ENCODE peak calls at places on chromosomes 3 and 15, in eight cellular contexts. One of them, this sample, is unnamed.

GRCh38 chr3:123258359-123258758 is 56.6 kb downstream of the SEC22A start:
- DNase-seq in fibroblast of pulmonary artery: no peak
- DNase-seq in central memory CD4-positive, alpha-beta T cell: no peak
- DNase-seq in A549: no peak
- DNase-seq in LHCN-M2: no peak
- DNase-seq in CD8-positive, alpha-beta memory T cell: no peak
- DNase-seq in endothelial cell of umbilical vein: no peak
- DNase-seq in pons: no peak
- DNase-seq in this sample: no peak

GRCh38 chr15:25715536-25716413 is 147.4 kb downstream of the ATP10A start:
- DNase-seq in A549: no peak
- DNase-seq in fibroblast of pulmonary artery: no peak
- DNase-seq in pons: no peak
- DNase-seq in LHCN-M2: no peak
- DNase-seq in central memory CD4-positive, alpha-beta T cell: no peak
- DNase-seq in CD8-positive, alpha-beta memory T cell: no peak
- DNase-seq in endothelial cell of umbilical vein: no peak
- DNase-seq in this sample: no peak

GRCh38 chr3:195859846-195860411 is 48.2 kb upstream of the MUC4 start:
- DNase-seq in central memory CD4-positive, alpha-beta T cell: no peak
- DNase-seq in fibroblast of pulmonary artery: no peak
- DNase-seq in A549: no peak
- DNase-seq in pons: no peak
- DNase-seq in CD8-positive, alpha-beta memory T cell: no peak
- DNase-seq in LHCN-M2: no peak
- DNase-seq in endothelial cell of umbilical vein: no peak
- DNase-seq in this sample: no peak

GRCh38 chr15:31268911-31269784 is 57.5 kb upstream of the KLF13 start:
- DNase-seq in CD8-positive, alpha-beta memory T cell: no peak
- DNase-seq in central memory CD4-positive, alpha-beta T cell: no peak
- DNase-seq in pons: no peak
- DNase-seq in A549: no peak
- DNase-seq in fibroblast of pulmonary artery: no peak
- DNase-seq in endothelial cell of umbilical vein: no peak
- DNase-seq in LHCN-M2: no peak
- DNase-seq in this sample: peak; percentile 17

GRCh38 chr3:197305854-197306253 is 7.4 kb upstream of the DLG1 start:
- DNase-seq in pons: no peak
- DNase-seq in fibroblast of pulmonary artery: peak; percentile 46
- DNase-seq in A549: no peak
- DNase-seq in endothelial cell of umbilical vein: no peak
- DNase-seq in central memory CD4-positive, alpha-beta T cell: peak; percentile 4
- DNase-seq in LHCN-M2: peak; percentile 93
- DNase-seq in CD8-positive, alpha-beta memory T cell: no peak
- DNase-seq in this sample: peak; percentile 50

GRCh38 chr3:42544492-42545283 is 37.1 kb downstream of the SEC22C start:
- DNase-seq in central memory CD4-positive, alpha-beta T cell: no peak
- DNase-seq in CD8-positive, alpha-beta memory T cell: no peak
- DNase-seq in LHCN-M2: no peak
- DNase-seq in pons: peak; percentile 15
- DNase-seq in endothelial cell of umbilical vein: peak; percentile 36
- DNase-seq in fibroblast of pulmonary artery: peak; percentile 14
- DNase-seq in A549: no peak
- DNase-seq in this sample: no peak

GRCh38 chr15:41424809-41425208 is 7.9 kb downstream of the RTF1 start:
- DNase-seq in LHCN-M2: no peak
- DNase-seq in fibroblast of pulmonary artery: no peak
- DNase-seq in CD8-positive, alpha-beta memory T cell: no peak
- DNase-seq in pons: no peak
- DNase-seq in central memory CD4-positive, alpha-beta T cell: no peak
- DNase-seq in endothelial cell of umbilical vein: no peak
- DNase-seq in A549: no peak
- DNase-seq in this sample: no peak

GRCh38 chr15:70149667-70150404 is 52.1 kb upstream of the TLE3 start:
- DNase-seq in LHCN-M2: no peak
- DNase-seq in A549: no peak
- DNase-seq in CD8-positive, alpha-beta memory T cell: no peak
- DNase-seq in fibroblast of pulmonary artery: peak; percentile 74
- DNase-seq in pons: no peak
- DNase-seq in central memory CD4-positive, alpha-beta T cell: no peak
- DNase-seq in endothelial cell of umbilical vein: no peak
- DNase-seq in this sample: no peak

GRCh38 chr15:38129531-38130199 is 123.0 kb upstream of the SPRED1 start:
- DNase-seq in endothelial cell of umbilical vein: peak; percentile 66
- DNase-seq in central memory CD4-positive, alpha-beta T cell: no peak
- DNase-seq in fibroblast of pulmonary artery: peak; percentile 100
- DNase-seq in CD8-positive, alpha-beta memory T cell: no peak
- DNase-seq in LHCN-M2: peak; percentile 100
- DNase-seq in pons: peak; percentile 95
- DNase-seq in A549: no peak
- DNase-seq in this sample: no peak

GRCh38 chr3:124439586-124439985 is 290.7 kb upstream of the UMPS start:
- DNase-seq in CD8-positive, alpha-beta memory T cell: no peak
- DNase-seq in endothelial cell of umbilical vein: no peak
- DNase-seq in fibroblast of pulmonary artery: no peak
- DNase-seq in pons: no peak
- DNase-seq in LHCN-M2: no peak
- DNase-seq in central memory CD4-positive, alpha-beta T cell: no peak
- DNase-seq in A549: no peak
- DNase-seq in this sample: no peak

GRCh38 chr3:99505646-99506269 is 132.6 kb upstream of the COL8A1 start:
- DNase-seq in fibroblast of pulmonary artery: peak; percentile 90
- DNase-seq in CD8-positive, alpha-beta memory T cell: no peak
- DNase-seq in A549: no peak
- DNase-seq in central memory CD4-positive, alpha-beta T cell: no peak
- DNase-seq in LHCN-M2: peak; percentile 97
- DNase-seq in pons: no peak
- DNase-seq in endothelial cell of umbilical vein: no peak
- DNase-seq in this sample: no peak

GRCh38 chr3:119834754-119835365 is 53.0 kb downstream of the NR1I2 start:
- DNase-seq in pons: no peak
- DNase-seq in endothelial cell of umbilical vein: no peak
- DNase-seq in central memory CD4-positive, alpha-beta T cell: no peak
- DNase-seq in CD8-positive, alpha-beta memory T cell: no peak
- DNase-seq in LHCN-M2: no peak
- DNase-seq in A549: no peak
- DNase-seq in fibroblast of pulmonary artery: no peak
- DNase-seq in this sample: no peak

GRCh38 chr3:64496786-64497560 is 190.8 kb downstream of the ADAMTS9 start:
- DNase-seq in fibroblast of pulmonary artery: no peak
- DNase-seq in pons: no peak
- DNase-seq in endothelial cell of umbilical vein: no peak
- DNase-seq in LHCN-M2: no peak
- DNase-seq in central memory CD4-positive, alpha-beta T cell: no peak
- DNase-seq in CD8-positive, alpha-beta memory T cell: no peak
- DNase-seq in A549: no peak
- DNase-seq in this sample: no peak

GRCh38 chr15:61517776-61518175 is 288.7 kb upstream of the RORA start:
- DNase-seq in LHCN-M2: no peak
- DNase-seq in central memory CD4-positive, alpha-beta T cell: no peak
- DNase-seq in pons: no peak
- DNase-seq in endothelial cell of umbilical vein: no peak
- DNase-seq in CD8-positive, alpha-beta memory T cell: no peak
- DNase-seq in A549: no peak
- DNase-seq in fibroblast of pulmonary artery: no peak
- DNase-seq in this sample: no peak

GRCh38 chr3:181726351-181727121 is 14.8 kb downstream of the SOX2 start:
- DNase-seq in pons: peak; percentile 37
- DNase-seq in central memory CD4-positive, alpha-beta T cell: no peak
- DNase-seq in CD8-positive, alpha-beta memory T cell: no peak
- DNase-seq in A549: no peak
- DNase-seq in fibroblast of pulmonary artery: no peak
- DNase-seq in LHCN-M2: no peak
- DNase-seq in endothelial cell of umbilical vein: no peak
- DNase-seq in this sample: no peak

GRCh38 chr3:126124896-126125295 is 41.0 kb upstream of the SLC41A3 start:
- DNase-seq in central memory CD4-positive, alpha-beta T cell: no peak
- DNase-seq in pons: no peak
- DNase-seq in fibroblast of pulmonary artery: no peak
- DNase-seq in LHCN-M2: no peak
- DNase-seq in CD8-positive, alpha-beta memory T cell: no peak
- DNase-seq in endothelial cell of umbilical vein: no peak
- DNase-seq in A549: no peak
- DNase-seq in this sample: no peak

GRCh38 chr3:17023006-17023664 is 138.4 kb downstream of the PLCL2 start:
- DNase-seq in pons: no peak
- DNase-seq in CD8-positive, alpha-beta memory T cell: peak; percentile 3
- DNase-seq in A549: no peak
- DNase-seq in fibroblast of pulmonary artery: peak; percentile 56
- DNase-seq in central memory CD4-positive, alpha-beta T cell: peak; percentile 38
- DNase-seq in endothelial cell of umbilical vein: peak; percentile 35
- DNase-seq in LHCN-M2: no peak
- DNase-seq in this sample: peak; percentile 66

GRCh38 chr15:62619105-62619504 is 423.4 kb upstream of the TPM1 start:
- DNase-seq in LHCN-M2: no peak
- DNase-seq in endothelial cell of umbilical vein: no peak
- DNase-seq in central memory CD4-positive, alpha-beta T cell: no peak
- DNase-seq in A549: no peak
- DNase-seq in CD8-positive, alpha-beta memory T cell: no peak
- DNase-seq in fibroblast of pulmonary artery: no peak
- DNase-seq in pons: no peak
- DNase-seq in this sample: no peak

GRCh38 chr3:110646496-110646895 is 425.1 kb upstream of the NECTIN3 start:
- DNase-seq in LHCN-M2: peak; percentile 36
- DNase-seq in endothelial cell of umbilical vein: no peak
- DNase-seq in pons: no peak
- DNase-seq in central memory CD4-positive, alpha-beta T cell: no peak
- DNase-seq in fibroblast of pulmonary artery: no peak
- DNase-seq in CD8-positive, alpha-beta memory T cell: no peak
- DNase-seq in A549: no peak
- DNase-seq in this sample: no peak

GRCh38 chr3:183253364-183253960 is 409 bp downstream of the B3GNT5 start:
- DNase-seq in central memory CD4-positive, alpha-beta T cell: peak; percentile 7
- DNase-seq in LHCN-M2: peak; percentile 63
- DNase-seq in fibroblast of pulmonary artery: peak; percentile 77
- DNase-seq in CD8-positive, alpha-beta memory T cell: no peak
- DNase-seq in endothelial cell of umbilical vein: peak; percentile 71
- DNase-seq in A549: no peak
- DNase-seq in pons: no peak
- DNase-seq in this sample: peak; percentile 32

GRCh38 chr3:120652896-120653545 is 29.0 kb downstream of the HGD start:
- DNase-seq in LHCN-M2: no peak
- DNase-seq in CD8-positive, alpha-beta memory T cell: no peak
- DNase-seq in A549: no peak
- DNase-seq in fibroblast of pulmonary artery: no peak
- DNase-seq in pons: no peak
- DNase-seq in central memory CD4-positive, alpha-beta T cell: no peak
- DNase-seq in endothelial cell of umbilical vein: no peak
- DNase-seq in this sample: no peak

GRCh38 chr3:45507820-45508317 is 86.7 kb upstream of the LIMD1 start:
- DNase-seq in CD8-positive, alpha-beta memory T cell: no peak
- DNase-seq in fibroblast of pulmonary artery: peak; percentile 67
- DNase-seq in endothelial cell of umbilical vein: peak; percentile 53
- DNase-seq in central memory CD4-positive, alpha-beta T cell: no peak
- DNase-seq in LHCN-M2: peak; percentile 86
- DNase-seq in A549: no peak
- DNase-seq in pons: no peak
- DNase-seq in this sample: no peak

GRCh38 chr3:72432271-72432670 is 416.0 kb downstream of the SHQ1 start:
- DNase-seq in CD8-positive, alpha-beta memory T cell: no peak
- DNase-seq in central memory CD4-positive, alpha-beta T cell: no peak
- DNase-seq in LHCN-M2: no peak
- DNase-seq in endothelial cell of umbilical vein: no peak
- DNase-seq in A549: no peak
- DNase-seq in fibroblast of pulmonary artery: no peak
- DNase-seq in pons: no peak
- DNase-seq in this sample: no peak

GRCh38 chr15:95302206-95302605 is 1028.3 kb upstream of the NR2F2 start:
- DNase-seq in LHCN-M2: no peak
- DNase-seq in endothelial cell of umbilical vein: peak; percentile 92
- DNase-seq in fibroblast of pulmonary artery: peak; percentile 65
- DNase-seq in central memory CD4-positive, alpha-beta T cell: no peak
- DNase-seq in CD8-positive, alpha-beta memory T cell: no peak
- DNase-seq in pons: no peak
- DNase-seq in A549: no peak
- DNase-seq in this sample: no peak

GRCh38 chr3:16844771-16845170 is 40.0 kb upstream of the PLCL2 start:
- DNase-seq in pons: no peak
- DNase-seq in LHCN-M2: no peak
- DNase-seq in CD8-positive, alpha-beta memory T cell: no peak
- DNase-seq in endothelial cell of umbilical vein: no peak
- DNase-seq in A549: no peak
- DNase-seq in fibroblast of pulmonary artery: peak; percentile 19
- DNase-seq in central memory CD4-positive, alpha-beta T cell: no peak
- DNase-seq in this sample: no peak

GRCh38 chr3:160686955-160687535 is 10.1 kb downstream of the ARL14 start:
- DNase-seq in pons: peak; percentile 13
- DNase-seq in CD8-positive, alpha-beta memory T cell: no peak
- DNase-seq in central memory CD4-positive, alpha-beta T cell: no peak
- DNase-seq in LHCN-M2: peak; percentile 10
- DNase-seq in fibroblast of pulmonary artery: peak; percentile 48
- DNase-seq in A549: no peak
- DNase-seq in endothelial cell of umbilical vein: peak; percentile 39
- DNase-seq in this sample: no peak

GRCh38 chr3:23992051-23992628 is 47.1 kb downstream of the NR1D2 start:
- DNase-seq in LHCN-M2: peak; percentile 58
- DNase-seq in endothelial cell of umbilical vein: peak; percentile 98
- DNase-seq in pons: no peak
- DNase-seq in CD8-positive, alpha-beta memory T cell: no peak
- DNase-seq in fibroblast of pulmonary artery: peak; percentile 25
- DNase-seq in A549: no peak
- DNase-seq in central memory CD4-positive, alpha-beta T cell: no peak
- DNase-seq in this sample: no peak

GRCh38 chr15:69497076-69497475 is 44.5 kb downstream of the RPLP1 start:
- DNase-seq in CD8-positive, alpha-beta memory T cell: no peak
- DNase-seq in LHCN-M2: no peak
- DNase-seq in pons: no peak
- DNase-seq in endothelial cell of umbilical vein: no peak
- DNase-seq in central memory CD4-positive, alpha-beta T cell: no peak
- DNase-seq in A549: no peak
- DNase-seq in fibroblast of pulmonary artery: no peak
- DNase-seq in this sample: no peak

GRCh38 chr3:9878700-9879099 is 1.4 kb downstream of the CIDEC start:
- DNase-seq in LHCN-M2: no peak
- DNase-seq in CD8-positive, alpha-beta memory T cell: no peak
- DNase-seq in A549: peak; percentile 65
- DNase-seq in central memory CD4-positive, alpha-beta T cell: no peak
- DNase-seq in pons: no peak
- DNase-seq in endothelial cell of umbilical vein: no peak
- DNase-seq in fibroblast of pulmonary artery: no peak
- DNase-seq in this sample: no peak

GRCh38 chr3:134330895-134331810 is 43.1 kb downstream of the AMOTL2 start:
- DNase-seq in central memory CD4-positive, alpha-beta T cell: no peak
- DNase-seq in endothelial cell of umbilical vein: peak; percentile 19
- DNase-seq in A549: no peak
- DNase-seq in CD8-positive, alpha-beta memory T cell: no peak
- DNase-seq in fibroblast of pulmonary artery: peak; percentile 60
- DNase-seq in LHCN-M2: peak; percentile 64
- DNase-seq in pons: no peak
- DNase-seq in this sample: no peak

GRCh38 chr3:190728574-190729246 is 133.8 kb downstream of the GMNC start:
- DNase-seq in LHCN-M2: peak; percentile 82
- DNase-seq in A549: no peak
- DNase-seq in CD8-positive, alpha-beta memory T cell: no peak
- DNase-seq in pons: no peak
- DNase-seq in fibroblast of pulmonary artery: no peak
- DNase-seq in central memory CD4-positive, alpha-beta T cell: no peak
- DNase-seq in endothelial cell of umbilical vein: no peak
- DNase-seq in this sample: no peak

GRCh38 chr15:60772395-60773120 is 293.6 kb upstream of the ICE2 start:
- DNase-seq in fibroblast of pulmonary artery: no peak
- DNase-seq in central memory CD4-positive, alpha-beta T cell: no peak
- DNase-seq in LHCN-M2: no peak
- DNase-seq in endothelial cell of umbilical vein: no peak
- DNase-seq in CD8-positive, alpha-beta memory T cell: no peak
- DNase-seq in A549: no peak
- DNase-seq in pons: no peak
- DNase-seq in this sample: no peak

GRCh38 chr15:56978898-56979662 is 60.6 kb downstream of the TCF12 start:
- DNase-seq in CD8-positive, alpha-beta memory T cell: no peak
- DNase-seq in fibroblast of pulmonary artery: no peak
- DNase-seq in A549: no peak
- DNase-seq in LHCN-M2: peak; percentile 44
- DNase-seq in endothelial cell of umbilical vein: peak; percentile 19
- DNase-seq in central memory CD4-positive, alpha-beta T cell: no peak
- DNase-seq in pons: no peak
- DNase-seq in this sample: no peak

GRCh38 chr3:14210281-14210670 is 31.7 kb downstream of the LSM3 start:
- DNase-seq in central memory CD4-positive, alpha-beta T cell: no peak
- DNase-seq in LHCN-M2: no peak
- DNase-seq in pons: no peak
- DNase-seq in CD8-positive, alpha-beta memory T cell: no peak
- DNase-seq in A549: no peak
- DNase-seq in endothelial cell of umbilical vein: no peak
- DNase-seq in fibroblast of pulmonary artery: no peak
- DNase-seq in this sample: no peak

This sample was measured in activated CD8-positive, alpha-beta T cell treated with anti-CD3 and anti-CD28 coated beads, Interleukin-2, amount 10 ng/mL, durations not matched to agents 7 days and 5 days.